ENCODE peak calls at places on chromosomes 5 and 9, in nine cellular contexts. B, Z, T, K, G, U, C, R and Q are unnamed samples.

GRCh38 chr9:135796784-135797462 is 94.9 kb downstream of the KCNT1 start:
- DNase-seq in B (no peak), Z (no peak), T (no peak), K (no peak), G (no peak), U (no peak), C (no peak), R (no peak), Q (no peak)

GRCh38 chr5:151696470-151697061 is 9.9 kb upstream of the SPARC start:
- DNase-seq in B (peak), Z (no peak), T (peak), K (no peak), G (no peak), U (no peak), C (peak), R (peak), Q (no peak)

GRCh38 chr9:87342743-87343142 is 154.9 kb upstream of the DAPK1 start:
- DNase-seq in B (no peak), Z (no peak), T (peak), K (no peak), G (no peak), U (no peak), C (no peak), R (peak), Q (no peak)

GRCh38 chr5:15620501-15620900 is 120.5 kb downstream of the FBXL7 start:
- DNase-seq in B (peak), Z (no peak), T (peak), K (no peak), G (no peak), U (no peak), C (no peak), R (peak), Q (no peak)

GRCh38 chr5:73365301-73365853 is 83.2 kb downstream of the FOXD1 start:
- DNase-seq in B (peak), Z (no peak), T (peak), K (peak), G (no peak), U (no peak), C (no peak), R (peak), Q (no peak)

GRCh38 chr9:131669234-131670172 is 70.4 kb downstream of the RAPGEF1 start:
- DNase-seq in B (no peak), Z (no peak), T (peak), K (no peak), G (no peak), U (no peak), C (no peak), R (no peak), Q (no peak)

GRCh38 chr9:101418518-101419111 is 17.0 kb downstream of the ALDOB start:
- DNase-seq in B (peak), Z (no peak), T (no peak), K (no peak), G (no peak), U (no peak), C (no peak), R (no peak), Q (no peak)

GRCh38 chr5:5069851-5070250 is 70.3 kb upstream of the ADAMTS16 start:
- DNase-seq in B (no peak), Z (no peak), T (no peak), K (no peak), G (no peak), U (no peak), C (no peak), R (no peak), Q (no peak)

GRCh38 chr5:14305045-14305444 is 161.9 kb downstream of the TRIO start:
- DNase-seq in B (peak), Z (no peak), T (peak), K (peak), G (peak), U (no peak), C (no peak), R (peak), Q (no peak)

GRCh38 chr5:23446436-23446835 is 61.0 kb upstream of the PRDM9 start:
- DNase-seq in B (no peak), Z (no peak), T (peak), K (no peak), G (no peak), U (no peak), C (no peak), R (peak), Q (no peak)

GRCh38 chr5:62547929-62548678 is 30.5 kb upstream of the LRRC70 start:
- DNase-seq in B (peak), Z (no peak), T (no peak), K (no peak), G (no peak), U (no peak), C (no peak), R (peak), Q (no peak)

GRCh38 chr9:16121593-16121992 is 568.8 kb downstream of the CCDC171 start:
- DNase-seq in B (peak), Z (no peak), T (peak), K (no peak), G (no peak), U (no peak), C (no peak), R (peak), Q (no peak)

GRCh38 chr5:150278916-150279315 is 10.7 kb downstream of the CAMK2A start:
- DNase-seq in B (peak), Z (no peak), T (peak), K (no peak), G (no peak), U (no peak), C (no peak), R (peak), Q (no peak)

GRCh38 chr5:141608557-141608956 is 10.2 kb downstream of the DIAPH1 start:
- DNase-seq in B (no peak), Z (no peak), T (no peak), K (peak), G (no peak), U (no peak), C (no peak), R (no peak), Q (no peak)

GRCh38 chr5:14385022-14385421 is 196.6 kb upstream of the OTULINL start:
- DNase-seq in B (no peak), Z (no peak), T (no peak), K (no peak), G (no peak), U (no peak), C (no peak), R (no peak), Q (no peak)

GRCh38 chr5:121976979-121977378 is 15.2 kb downstream of the SRFBP1 start:
- DNase-seq in B (peak), Z (no peak), T (peak), K (no peak), G (no peak), U (no peak), C (no peak), R (peak), Q (no peak)

GRCh38 chr9:69885474-69885929 is 64.9 kb downstream of the CFAP95 start:
- DNase-seq in B (no peak), Z (no peak), T (peak), K (peak), G (no peak), U (no peak), C (no peak), R (peak), Q (no peak)

GRCh38 chr5:98794001-98794400 is 20.5 kb downstream of the RGMB start:
- DNase-seq in B (no peak), Z (no peak), T (no peak), K (no peak), G (no peak), U (no peak), C (no peak), R (no peak), Q (no peak)

GRCh38 chr5:69450116-69450515 is 35.2 kb downstream of the MARVELD2 start:
- DNase-seq in B (peak), Z (no peak), T (peak), K (peak), G (peak), U (no peak), C (peak), R (peak), Q (no peak)

GRCh38 chr9:131891578-131891977 is 151.7 kb upstream of the RAPGEF1 start:
- DNase-seq in B (no peak), Z (no peak), T (no peak), K (no peak), G (no peak), U (no peak), C (peak), R (no peak), Q (no peak)

GRCh38 chr5:110105692-110106091 is 416.0 kb downstream of the MAN2A1 start:
- DNase-seq in B (no peak), Z (no peak), T (peak), K (no peak), G (no peak), U (no peak), C (no peak), R (peak), Q (no peak)

GRCh38 chr9:77158772-77159513 is 18.4 kb upstream of the VPS13A start:
- DNase-seq in B (peak), Z (no peak), T (peak), K (no peak), G (peak), U (no peak), C (no peak), R (peak), Q (no peak)

GRCh38 chr9:121604242-121604641 is 47.2 kb upstream of the DAB2IP start:
- DNase-seq in B (no peak), Z (no peak), T (no peak), K (no peak), G (no peak), U (no peak), C (peak), R (no peak), Q (no peak)

DNA sequence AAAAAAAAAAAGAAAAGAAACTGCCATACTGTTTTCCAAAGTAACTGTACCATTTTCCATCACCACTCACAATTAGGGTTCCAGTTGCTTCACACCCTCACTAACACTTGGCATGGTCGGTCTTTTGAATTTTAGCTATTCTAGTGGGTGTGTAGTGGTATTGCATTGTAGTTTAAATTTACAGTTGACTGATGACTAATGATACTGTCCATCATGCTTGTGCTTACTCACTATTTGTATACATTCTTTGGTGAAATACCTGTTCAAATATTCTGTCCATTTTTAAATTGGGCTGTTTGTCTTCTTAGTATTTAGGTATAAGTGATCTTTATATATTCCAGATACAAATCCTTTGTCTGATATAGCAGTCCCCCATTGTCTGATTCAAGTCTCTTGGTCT is 36.2 kb upstream of the ZNF169 start:
- DNase-seq in B (no peak), Z (no peak), T (no peak), K (no peak), G (no peak), U (no peak), C (no peak), R (no peak), Q (no peak)
- TF ChIP-seq CTCF in B (no peak), Z (no peak), T (no peak), K (no peak), G (peak), U (no peak), C (no peak), R (no peak), Q (no peak)

GRCh38 chr5:55820488-55820887 is 30.7 kb upstream of the IL31RA start:
- DNase-seq in B (peak), Z (no peak), T (no peak), K (no peak), G (no peak), U (no peak), C (no peak), R (no peak), Q (no peak)

GRCh38 chr5:55817030-55817429 is 34.1 kb upstream of the IL31RA start:
- DNase-seq in B (peak), Z (no peak), T (peak), K (no peak), G (no peak), U (no peak), C (no peak), R (peak), Q (no peak)

GRCh38 chr5:55821731-55822512 is 29.2 kb upstream of the IL31RA start:
- DNase-seq in B (no peak), Z (no peak), T (peak), K (peak), G (no peak), U (no peak), C (peak), R (peak), Q (peak)

GRCh38 chr5:55816342-55816741 is 34.8 kb upstream of the IL31RA start:
- DNase-seq in B (peak), Z (no peak), T (peak), K (peak), G (peak), U (no peak), C (no peak), R (peak), Q (no peak)
- TF ChIP-seq CTCF in B (no peak), Z (no peak), T (no peak), K (no peak), G (no peak), U (no peak), C (no peak), R (no peak), Q (no peak)

GRCh38 chr9:106560540-106560939 is 302.4 kb upstream of the ZNF462 start:
- DNase-seq in B (no peak), Z (no peak), T (no peak), K (no peak), G (no peak), U (no peak), C (no peak), R (no peak), Q (no peak)
- TF ChIP-seq CTCF in B (no peak), Z (no peak), T (no peak), K (no peak), G (no peak), U (peak), C (peak), R (no peak), Q (peak)

GRCh38 chr9:82526629-82527028 is 536.3 kb downstream of the RASEF start:
- DNase-seq in B (no peak), Z (no peak), T (no peak), K (no peak), G (no peak), U (no peak), C (no peak), R (no peak), Q (no peak)

GRCh38 chr9:82531795-82532194 is 531.1 kb downstream of the RASEF start:
- DNase-seq in B (no peak), Z (no peak), T (no peak), K (no peak), G (no peak), U (no peak), C (no peak), R (peak), Q (no peak)

GRCh38 chr9:82535432-82535998 is 527.4 kb downstream of the RASEF start:
- DNase-seq in B (no peak), Z (no peak), T (no peak), K (no peak), G (no peak), U (no peak), C (no peak), R (peak), Q (no peak)

DNA sequence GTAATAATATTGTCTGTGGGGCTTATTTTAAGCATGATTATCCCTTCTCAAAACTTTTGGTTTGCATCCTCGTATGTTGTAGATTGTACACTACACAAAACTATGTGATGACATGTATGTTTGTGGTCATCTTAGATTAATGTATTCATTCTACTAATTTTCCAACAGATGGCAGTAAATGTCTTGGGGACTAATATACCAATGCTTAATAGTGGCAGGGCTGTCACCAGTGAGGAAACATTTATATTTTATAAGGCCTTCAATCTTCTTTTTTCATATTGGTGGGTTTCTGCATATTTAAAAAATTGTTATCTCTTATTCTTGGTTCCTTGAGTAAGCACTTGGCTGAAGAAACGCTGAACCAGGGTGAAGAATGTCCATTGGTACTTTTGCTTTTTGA is 530.4 kb downstream of the RASEF start:
- DNase-seq in B (peak), Z (no peak), T (peak), K (no peak), G (no peak), U (no peak), C (no peak), R (peak), Q (no peak)
- TF ChIP-seq CTCF in B (peak), Z (no peak), T (peak), K (peak), G (no peak), U (peak), C (peak), R (peak), Q (peak)

DNA sequence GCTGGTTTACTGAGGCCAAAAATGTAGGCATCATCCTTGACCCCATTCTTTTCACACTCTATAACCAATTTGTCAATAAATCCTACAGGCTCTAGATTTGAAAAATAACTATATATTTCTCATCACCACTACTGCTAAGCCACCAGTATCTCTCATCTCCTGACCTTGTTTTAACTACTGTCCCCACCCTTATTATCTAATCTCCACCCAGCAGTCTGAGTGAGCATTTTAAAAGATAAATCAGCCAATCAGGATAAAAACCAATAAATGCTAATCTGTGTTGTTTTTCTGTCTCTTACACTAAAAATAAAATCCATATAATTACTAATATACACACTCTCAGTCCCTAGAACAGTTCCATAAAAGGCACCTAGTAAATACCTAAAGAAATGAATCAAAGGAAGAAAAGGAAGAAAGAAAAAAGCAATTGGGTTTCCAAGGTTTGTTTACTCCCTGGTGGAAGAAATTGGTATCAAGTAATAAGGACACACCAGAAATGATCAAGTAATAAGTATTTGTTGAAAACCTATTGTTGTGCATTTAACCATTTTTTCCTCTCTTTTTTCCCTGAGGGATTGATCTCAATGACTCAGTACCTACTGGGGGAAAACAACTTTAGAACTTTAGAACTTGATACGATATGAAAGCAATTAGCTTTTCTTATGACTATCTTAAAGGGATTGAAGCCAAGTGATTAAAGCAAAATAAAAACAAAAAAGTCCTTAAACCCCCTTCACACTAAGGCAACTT is 19.3 kb downstream of the MRPS27 start:
- DNase-seq in B (no peak), Z (no peak), T (no peak), K (no peak), G (no peak), U (no peak), C (no peak), R (no peak), Q (no peak)
- TF ChIP-seq CTCF in B (no peak), Z (no peak), T (no peak), K (no peak), G (no peak), U (peak), C (no peak), R (no peak), Q (no peak)

GRCh38 chr5:32852535-32852934 is 141.4 kb downstream of the NPR3 start:
- DNase-seq in B (peak), Z (peak), T (peak), K (peak), G (no peak), U (no peak), C (peak), R (peak), Q (no peak)
- TF ChIP-seq CTCF in B (peak), Z (no peak), T (peak), K (peak), G (no peak), U (peak), C (peak), R (peak), Q (peak)

GRCh38 chr5:133365326-133365725 is 247.0 kb downstream of the FSTL4 start:
- DNase-seq in B (no peak), Z (no peak), T (no peak), K (no peak), G (no peak), U (no peak), C (peak), R (no peak), Q (peak)
- TF ChIP-seq CTCF in B (peak), Z (no peak), T (no peak), K (peak), G (peak), U (peak), C (peak), R (peak), Q (peak)